ENCODE peak calls at places on chromosome 9, in five cellular contexts. One of them, this sample, is unnamed.

GRCh38 chr9:112047538-112048066 is 127.5 kb downstream of the SUSD1 start:
- DNase-seq in endothelial cell: no peak
- DNase-seq in AG09309: no peak
- DNase-seq in B cell: no peak
- DNase-seq in neural crest cell: no peak
- DNase-seq in this sample: no peak

GRCh38 chr9:126377521-126377920 is 50.9 kb downstream of the MVB12B start:
- DNase-seq in endothelial cell: no peak
- DNase-seq in AG09309: no peak
- DNase-seq in B cell: no peak
- DNase-seq in neural crest cell: no peak
- DNase-seq in this sample: no peak

GRCh38 chr9:12813960-12814876 is 39.4 kb downstream of the LURAP1L start:
- DNase-seq in endothelial cell: no peak
- DNase-seq in AG09309: peak
- DNase-seq in B cell: no peak
- DNase-seq in neural crest cell: no peak
- DNase-seq in this sample: no peak

GRCh38 chr9:16514131-16514530 is 356.3 kb downstream of the BNC2 start:
- DNase-seq in endothelial cell: no peak
- DNase-seq in AG09309: no peak
- DNase-seq in B cell: no peak
- DNase-seq in neural crest cell: no peak
- DNase-seq in this sample: no peak

GRCh38 chr9:129021091-129021490 is 7.0 kb downstream of the SH3GLB2 start:
- DNase-seq in endothelial cell: no peak
- DNase-seq in AG09309: no peak
- DNase-seq in B cell: peak
- DNase-seq in neural crest cell: no peak
- DNase-seq in this sample: no peak

GRCh38 chr9:105693435-105694275 is 686 bp upstream of the TMEM38B start:
- DNase-seq in endothelial cell: no peak
- DNase-seq in AG09309: no peak
- DNase-seq in B cell: peak
- DNase-seq in neural crest cell: no peak
- DNase-seq in this sample: no peak

GRCh38 chr9:77648458-77649108 is 461 bp upstream of the GNA14 start:
- DNase-seq in endothelial cell: peak
- DNase-seq in AG09309: no peak
- DNase-seq in B cell: no peak
- DNase-seq in neural crest cell: no peak
- DNase-seq in this sample: no peak

GRCh38 chr9:76891874-76892273 is 14.0 kb downstream of the PRUNE2 start:
- DNase-seq in endothelial cell: no peak
- DNase-seq in AG09309: no peak
- DNase-seq in B cell: no peak
- DNase-seq in neural crest cell: no peak
- DNase-seq in this sample: no peak

GRCh38 chr9:95373069-95373681 is 55.7 kb upstream of the FANCC start:
- DNase-seq in endothelial cell: no peak
- DNase-seq in AG09309: no peak
- DNase-seq in B cell: no peak
- DNase-seq in neural crest cell: no peak
- DNase-seq in this sample: peak

GRCh38 chr9:19894975-19895374 is 106.1 kb upstream of the SLC24A2 start:
- DNase-seq in endothelial cell: no peak
- DNase-seq in AG09309: no peak
- DNase-seq in B cell: no peak
- DNase-seq in neural crest cell: no peak
- DNase-seq in this sample: no peak

GRCh38 chr9:3200331-3200774 is 325.4 kb downstream of the RFX3 start:
- DNase-seq in endothelial cell: no peak
- DNase-seq in AG09309: peak
- DNase-seq in B cell: no peak
- DNase-seq in neural crest cell: no peak
- DNase-seq in this sample: no peak

GRCh38 chr9:93326654-93327053 is 124.8 kb upstream of the FAM120A start:
- DNase-seq in endothelial cell: no peak
- DNase-seq in AG09309: no peak
- DNase-seq in B cell: no peak
- DNase-seq in neural crest cell: no peak
- DNase-seq in this sample: peak

GRCh38 chr9:40927851-40928802 is 200.4 kb downstream of the FOXD4L6 start:
- DNase-seq in endothelial cell: no peak
- DNase-seq in AG09309: no peak
- DNase-seq in B cell: no peak
- DNase-seq in neural crest cell: no peak
- DNase-seq in this sample: peak

GRCh38 chr9:129509508-129509907 is 111.4 kb downstream of the C9orf50 start:
- DNase-seq in endothelial cell: no peak
- DNase-seq in AG09309: peak
- DNase-seq in B cell: no peak
- DNase-seq in neural crest cell: no peak
- DNase-seq in this sample: no peak

GRCh38 chr9:91131433-91131839 is 230.3 kb downstream of the AUH start:
- DNase-seq in endothelial cell: no peak
- DNase-seq in AG09309: peak
- DNase-seq in B cell: no peak
- DNase-seq in neural crest cell: no peak
- DNase-seq in this sample: no peak

GRCh38 chr9:31272456-31273295 is 1111.8 kb upstream of the ACO1 start:
- DNase-seq in endothelial cell: no peak
- DNase-seq in AG09309: no peak
- DNase-seq in B cell: no peak
- DNase-seq in neural crest cell: no peak
- DNase-seq in this sample: no peak

GRCh38 chr9:128027166-128027539 is 40.0 kb downstream of the NAIF1 start:
- DNase-seq in endothelial cell: no peak
- DNase-seq in AG09309: no peak
- DNase-seq in B cell: no peak
- DNase-seq in neural crest cell: no peak
- DNase-seq in this sample: no peak

GRCh38 chr9:112487008-112487798 is 576 bp downstream of the KIAA1958 start:
- DNase-seq in endothelial cell: peak
- DNase-seq in AG09309: no peak
- DNase-seq in B cell: peak
- DNase-seq in neural crest cell: peak
- DNase-seq in this sample: peak

GRCh38 chr9:89375181-89375760 is 57.0 kb downstream of the SECISBP2 start:
- DNase-seq in endothelial cell: no peak
- DNase-seq in AG09309: no peak
- DNase-seq in B cell: peak
- DNase-seq in neural crest cell: no peak
- DNase-seq in this sample: no peak

GRCh38 chr9:134344068-134344820 is 18.0 kb downstream of the RXRA start:
- DNase-seq in endothelial cell: no peak
- DNase-seq in AG09309: no peak
- DNase-seq in B cell: peak
- DNase-seq in neural crest cell: no peak
- DNase-seq in this sample: no peak

GRCh38 chr9:69086769-69087168 is 51.2 kb downstream of the FXN start:
- DNase-seq in endothelial cell: no peak
- DNase-seq in AG09309: no peak
- DNase-seq in B cell: no peak
- DNase-seq in neural crest cell: no peak
- DNase-seq in this sample: no peak

GRCh38 chr9:73141282-73141681 is 10.4 kb upstream of the ANXA1 start:
- DNase-seq in endothelial cell: no peak
- DNase-seq in AG09309: no peak
- DNase-seq in B cell: no peak
- DNase-seq in neural crest cell: no peak
- DNase-seq in this sample: no peak

GRCh38 chr9:133460405-133461175 is 812 bp downstream of the CACFD1 start:
- DNase-seq in endothelial cell: peak
- DNase-seq in AG09309: no peak
- DNase-seq in B cell: peak
- DNase-seq in neural crest cell: no peak
- DNase-seq in this sample: no peak

GRCh38 chr9:88950341-88951141 is 40.7 kb upstream of the S1PR3 start:
- DNase-seq in endothelial cell: no peak
- DNase-seq in AG09309: peak
- DNase-seq in B cell: no peak
- DNase-seq in neural crest cell: no peak
- DNase-seq in this sample: no peak

GRCh38 chr9:101628173-101628572 is 33.4 kb upstream of the PPP3R2 start:
- DNase-seq in endothelial cell: peak
- DNase-seq in AG09309: no peak
- DNase-seq in B cell: no peak
- DNase-seq in neural crest cell: no peak
- DNase-seq in this sample: no peak

GRCh38 chr9:123998970-123999621 is 12.5 kb upstream of the LHX2 start:
- DNase-seq in endothelial cell: no peak
- DNase-seq in AG09309: no peak
- DNase-seq in B cell: peak
- DNase-seq in neural crest cell: no peak
- DNase-seq in this sample: no peak

GRCh38 chr9:133943781-133944745 is 48.1 kb downstream of the VAV2 start:
- DNase-seq in endothelial cell: no peak
- DNase-seq in AG09309: no peak
- DNase-seq in B cell: no peak
- DNase-seq in neural crest cell: no peak
- DNase-seq in this sample: no peak

GRCh38 chr9:16421534-16421933 is 448.9 kb downstream of the BNC2 start:
- DNase-seq in endothelial cell: no peak
- DNase-seq in AG09309: no peak
- DNase-seq in B cell: no peak
- DNase-seq in neural crest cell: no peak
- DNase-seq in this sample: no peak

GRCh38 chr9:16030513-16031185 is 477.8 kb downstream of the CCDC171 start:
- DNase-seq in endothelial cell: no peak
- DNase-seq in AG09309: peak
- DNase-seq in B cell: no peak
- DNase-seq in neural crest cell: no peak
- DNase-seq in this sample: peak

GRCh38 chr9:89564257-89564878 is 40.4 kb upstream of the GADD45G start:
- DNase-seq in endothelial cell: peak
- DNase-seq in AG09309: no peak
- DNase-seq in B cell: no peak
- DNase-seq in neural crest cell: no peak
- DNase-seq in this sample: no peak

GRCh38 chr9:92455217-92455616 is 27.1 kb downstream of the ASPN start:
- DNase-seq in endothelial cell: peak
- DNase-seq in AG09309: no peak
- DNase-seq in B cell: no peak
- DNase-seq in neural crest cell: no peak
- DNase-seq in this sample: no peak

GRCh38 chr9:122216798-122217418 is 11.8 kb downstream of the LHX6 start:
- DNase-seq in endothelial cell: no peak
- DNase-seq in AG09309: no peak
- DNase-seq in B cell: no peak
- DNase-seq in neural crest cell: no peak
- DNase-seq in this sample: no peak

GRCh38 chr9:107282268-107282667 is 811 bp upstream of the RAD23B start:
- DNase-seq in endothelial cell: no peak
- DNase-seq in AG09309: no peak
- DNase-seq in B cell: no peak
- DNase-seq in neural crest cell: no peak
- DNase-seq in this sample: no peak

GRCh38 chr9:133113163-133113927 is 7.7 kb downstream of the RALGDS start:
- DNase-seq in endothelial cell: no peak
- DNase-seq in AG09309: no peak
- DNase-seq in B cell: no peak
- DNase-seq in neural crest cell: no peak
- DNase-seq in this sample: no peak

GRCh38 chr9:124394167-124394566 is 21.1 kb downstream of the PSMB7 start:
- DNase-seq in endothelial cell: no peak
- DNase-seq in AG09309: no peak
- DNase-seq in B cell: no peak
- DNase-seq in neural crest cell: no peak
- DNase-seq in this sample: no peak

GRCh38 chr9:131406567-131407436 is 12.9 kb downstream of the PRRC2B start:
- DNase-seq in endothelial cell: no peak
- DNase-seq in AG09309: no peak
- DNase-seq in B cell: no peak
- DNase-seq in neural crest cell: no peak
- DNase-seq in this sample: no peak

DNA sequence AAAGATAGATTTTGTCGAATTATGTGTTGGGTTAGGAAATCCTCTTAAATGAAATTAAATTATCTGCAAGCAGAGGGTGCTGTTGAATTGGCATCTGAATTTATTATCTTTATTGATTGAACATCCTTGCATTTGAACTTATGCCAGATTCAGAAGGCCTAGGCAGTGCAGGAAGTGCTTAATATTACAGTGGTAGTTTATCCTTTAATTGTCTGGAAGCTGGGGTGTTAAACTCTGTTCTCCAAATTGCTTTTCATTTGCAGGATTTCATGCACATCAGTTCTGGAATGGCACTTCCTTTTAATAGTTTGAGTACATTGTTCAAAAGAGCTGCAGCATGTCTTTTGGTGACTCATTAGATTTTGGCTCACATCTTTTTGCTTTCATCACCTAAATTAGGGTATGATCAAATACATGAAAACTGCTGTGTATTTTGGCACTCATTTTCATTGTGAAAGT is 186.3 kb downstream of the KDM4C start:
- DNase-seq in endothelial cell: no peak
- DNase-seq in AG09309: peak
- DNase-seq in B cell: no peak
- DNase-seq in neural crest cell: no peak
- DNase-seq in this sample: no peak
- TF ChIP-seq CTCF in endothelial cell: no peak
- TF ChIP-seq CTCF in AG09309: no peak
- TF ChIP-seq CTCF in B cell: no peak
- TF ChIP-seq CTCF in neural crest cell: no peak
- TF ChIP-seq CTCF in this sample: peak

GRCh38 chr9:97468658-97469448 is 32.6 kb upstream of the TMOD1 start:
- DNase-seq in endothelial cell: peak
- DNase-seq in AG09309: no peak
- DNase-seq in B cell: peak
- DNase-seq in neural crest cell: peak
- DNase-seq in this sample: no peak
- TF ChIP-seq CTCF in endothelial cell: no peak
- TF ChIP-seq CTCF in AG09309: peak
- TF ChIP-seq CTCF in B cell: peak
- TF ChIP-seq CTCF in neural crest cell: peak
- TF ChIP-seq CTCF in this sample: peak

DNA sequence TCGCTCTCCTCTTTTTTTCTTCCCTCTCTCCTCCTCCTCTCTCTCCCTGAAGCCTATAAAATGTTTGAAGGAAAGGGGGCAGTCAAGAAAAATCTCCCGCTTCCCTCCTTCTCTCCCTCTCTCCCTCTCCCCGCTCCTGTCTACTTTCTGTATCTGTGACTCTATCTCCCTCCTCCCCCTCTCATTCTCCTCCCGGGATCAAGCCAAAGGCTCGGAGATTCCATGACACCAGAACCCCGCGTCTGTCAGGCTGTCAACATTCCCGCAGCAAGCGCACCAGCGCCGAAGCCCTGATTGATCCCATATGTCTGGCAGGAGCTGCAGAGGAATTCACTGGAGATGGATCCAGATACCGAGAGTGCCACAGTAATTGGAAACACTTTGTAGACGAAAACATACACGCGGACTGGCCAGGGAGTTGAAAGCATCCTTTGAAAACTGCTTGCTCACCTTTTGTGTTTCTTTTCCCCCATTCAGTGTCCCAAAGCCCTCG is 268 bp upstream of the SVEP1 start:
- DNase-seq in endothelial cell: no peak
- DNase-seq in AG09309: peak
- DNase-seq in B cell: no peak
- DNase-seq in neural crest cell: peak
- DNase-seq in this sample: no peak
- TF ChIP-seq CTCF in endothelial cell: no peak
- TF ChIP-seq CTCF in AG09309: no peak
- TF ChIP-seq CTCF in B cell: no peak
- TF ChIP-seq CTCF in neural crest cell: no peak
- TF ChIP-seq CTCF in this sample: no peak

GRCh38 chr9:86099695-86100364 is 472 bp upstream of the GOLM1 start:
- DNase-seq in endothelial cell: peak
- DNase-seq in AG09309: no peak
- DNase-seq in B cell: peak
- DNase-seq in neural crest cell: peak
- DNase-seq in this sample: no peak
- TF ChIP-seq CTCF in endothelial cell: no peak
- TF ChIP-seq CTCF in AG09309: peak
- TF ChIP-seq CTCF in B cell: no peak
- TF ChIP-seq CTCF in neural crest cell: no peak
- TF ChIP-seq CTCF in this sample: no peak